ENCODE peak calls at places on chromosome 15, in four cellular contexts. M is K562, N is HepG2, T is GM12878. Q is an unnamed sample.

GRCh38 chr15:65369651-65370050 is 8.2 kb downstream of the IGDCC3 start:
- DNase-seq in T (no peak), N (no peak), M (no peak), Q (no peak)

GRCh38 chr15:58070801-58071418 is 5.4 kb upstream of the ALDH1A2 start:
- DNase-seq in N (peak), M (peak), T (no peak), Q (peak)

GRCh38 chr15:51377038-51377761 is 35.7 kb downstream of the GLDN start:
- DNase-seq in N (no peak), M (no peak), T (no peak), Q (no peak)

GRCh38 chr15:39581501-39582285 is 814 bp downstream of the THBS1 start:
- DNase-seq in M (no peak), T (no peak), N (peak), Q (peak)

GRCh38 chr15:73921257-73921890 is 4.9 kb upstream of the LOXL1 start:
- DNase-seq in N (no peak), T (no peak), M (no peak), Q (no peak)

GRCh38 chr15:52295421-52295991 is at the start of gene MYO5C:
- DNase-seq in N (peak), T (no peak), M (no peak), Q (peak)

GRCh38 chr15:31397851-31398661 is 71.4 kb downstream of the KLF13 start:
- DNase-seq in M (no peak), T (no peak), N (no peak), Q (no peak)

GRCh38 chr15:63481105-63481810 is 23.1 kb upstream of the USP3 start:
- DNase-seq in M (no peak), N (no peak), T (peak), Q (no peak)

GRCh38 chr15:64180235-64180824 is 17.5 kb upstream of the PPIB start:
- DNase-seq in M (no peak), T (peak), N (no peak), Q (no peak)

GRCh38 chr15:26148461-26148860 is 285.3 kb upstream of the ATP10A start:
- DNase-seq in N (no peak), T (no peak), M (no peak), Q (no peak)

GRCh38 chr15:80512729-80513670 is 108.8 kb downstream of the ARNT2 start:
- DNase-seq in N (peak), T (no peak), M (no peak), Q (no peak)

GRCh38 chr15:47725924-47726323 is 8.6 kb downstream of the SEMA6D start:
- DNase-seq in T (no peak), N (no peak), M (no peak), Q (no peak)

GRCh38 chr15:62779041-62779810 is 263.3 kb upstream of the TPM1 start:
- DNase-seq in N (no peak), M (no peak), T (no peak), Q (no peak)

GRCh38 chr15:95757171-95757570 is 573.3 kb upstream of the NR2F2 start:
- DNase-seq in M (no peak), N (no peak), T (no peak), Q (no peak)

GRCh38 chr15:89664441-89664840 is 9.2 kb upstream of the KIF7 start:
- DNase-seq in N (no peak), T (no peak), M (no peak), Q (no peak)

GRCh38 chr15:90862964-90863721 is 5.2 kb upstream of the FURIN start:
- DNase-seq in M (no peak), N (no peak), T (no peak), Q (no peak)
- TF ChIP-seq TARDBP in M (no peak), N (no peak), T (no peak), Q (no peak)

GRCh38 chr15:23039917-23040281 is 530 bp upstream of the TUBGCP5 start:
- DNase-seq in N (no peak), T (no peak), M (no peak), Q (peak)
- TF ChIP-seq TARDBP in N (no peak), T (no peak), M (no peak), Q (no peak)

DNA sequence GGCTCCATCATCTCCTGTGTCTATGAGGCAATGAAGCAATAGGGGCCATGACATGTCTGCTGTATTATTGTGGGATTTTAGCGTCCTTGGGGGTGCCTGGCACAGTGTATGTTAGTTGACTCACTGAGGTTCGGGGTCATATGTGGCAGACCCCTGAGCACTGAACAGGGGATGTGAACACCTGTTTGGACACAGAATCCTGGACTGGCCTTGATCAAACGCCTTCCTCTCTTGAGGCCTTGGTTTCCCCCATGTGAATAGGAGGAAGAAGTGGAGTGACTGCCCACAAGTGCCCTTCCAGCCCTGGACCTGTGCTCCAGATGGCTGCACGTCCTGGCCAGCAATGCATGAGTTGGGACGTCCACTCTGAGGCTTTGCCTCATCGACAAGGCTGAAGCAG is 84.2 kb downstream of the HMG20A start:
- DNase-seq in N (no peak), M (no peak), T (no peak), Q (no peak)
- TF ChIP-seq TARDBP in N (no peak), M (no peak), T (no peak), Q (no peak)

GRCh38 chr15:101372960-101373525 is 78.0 kb upstream of the SNRPA1 start:
- DNase-seq in N (no peak), M (no peak), T (no peak), Q (peak)
- TF ChIP-seq TARDBP in N (no peak), M (no peak), T (no peak), Q (no peak)

GRCh38 chr15:69096197-69096596 is 64.2 kb upstream of the GLCE start:
- DNase-seq in N (no peak), M (no peak), T (no peak), Q (no peak)
- TF ChIP-seq TARDBP in N (no peak), M (no peak), T (no peak), Q (no peak)

GRCh38 chr15:90681480-90681879 is 35.7 kb upstream of the BLM start:
- DNase-seq in T (no peak), M (no peak), N (no peak), Q (no peak)

GRCh38 chr15:90680371-90680935 is 36.7 kb upstream of the BLM start:
- DNase-seq in M (no peak), T (no peak), N (no peak), Q (no peak)

GRCh38 chr15:90677807-90678790 is 39.0 kb upstream of the BLM start:
- DNase-seq in N (no peak), T (no peak), M (no peak), Q (no peak)

GRCh38 chr15:90681056-90681455 is 36.1 kb upstream of the BLM start:
- DNase-seq in T (no peak), N (no peak), M (no peak), Q (no peak)

DNA sequence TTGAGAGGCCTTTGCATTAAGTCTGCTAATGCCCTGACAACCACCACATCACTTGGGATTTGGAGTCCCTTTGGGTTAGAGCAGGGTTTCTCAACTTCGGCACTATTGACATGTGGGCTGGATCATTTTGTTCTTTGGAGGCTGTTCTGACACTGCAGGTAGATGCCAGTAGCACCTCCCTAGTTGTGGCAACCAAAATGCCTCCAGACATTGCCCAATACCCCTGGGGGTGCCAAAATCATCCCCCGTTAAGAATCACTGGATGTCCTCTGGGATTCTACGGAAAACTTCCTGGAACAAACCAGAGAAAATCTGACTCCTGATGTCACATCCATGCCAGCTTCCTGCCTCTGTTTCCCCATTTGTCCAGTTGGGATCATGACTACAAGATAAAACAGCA is 37.2 kb upstream of the BLM start:
- DNase-seq in N (no peak), M (no peak), T (no peak), Q (no peak)
- TF ChIP-seq TARDBP in N (no peak), M (no peak), T (no peak), Q (no peak)

DNA sequence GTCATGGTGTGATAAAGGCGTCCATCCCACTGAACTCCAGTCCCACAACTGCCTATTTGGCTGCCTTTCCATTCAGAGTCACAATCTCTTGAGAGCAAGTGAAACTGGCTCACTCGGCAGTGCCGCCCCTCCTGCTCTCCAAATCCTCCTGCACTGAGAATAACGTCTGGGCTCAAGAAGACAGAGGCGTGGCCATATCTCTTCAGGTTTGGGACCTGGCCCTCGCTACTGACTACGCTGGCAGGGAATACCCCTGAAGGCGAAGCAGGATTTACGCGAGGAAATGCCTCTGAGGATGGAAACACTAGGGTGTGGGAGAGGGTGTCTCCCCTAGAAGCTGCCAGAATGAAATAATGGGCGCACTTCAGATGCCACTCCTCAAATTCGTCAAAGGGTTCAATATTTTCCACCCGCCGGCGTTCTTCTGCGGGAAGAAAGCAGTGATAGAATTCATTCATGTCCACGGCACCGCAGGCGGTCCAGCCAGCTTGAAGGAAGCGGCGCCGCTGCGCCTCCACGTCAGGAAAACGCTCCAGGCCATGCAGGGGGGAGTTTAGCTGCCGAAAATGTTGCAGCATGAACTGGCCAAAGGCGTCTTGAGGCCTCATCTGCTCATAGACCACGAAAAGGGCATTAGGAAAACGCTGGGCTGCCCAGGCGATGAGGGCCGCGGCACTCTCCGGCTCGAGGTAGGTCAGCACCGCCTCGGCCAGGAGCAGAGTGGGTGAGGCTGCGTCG is 982 bp downstream of the LCMT2 start:
- DNase-seq in T (no peak), N (no peak), M (peak), Q (peak)
- TF ChIP-seq TARDBP in T (no peak), N (no peak), M (no peak), Q (no peak)

DNA sequence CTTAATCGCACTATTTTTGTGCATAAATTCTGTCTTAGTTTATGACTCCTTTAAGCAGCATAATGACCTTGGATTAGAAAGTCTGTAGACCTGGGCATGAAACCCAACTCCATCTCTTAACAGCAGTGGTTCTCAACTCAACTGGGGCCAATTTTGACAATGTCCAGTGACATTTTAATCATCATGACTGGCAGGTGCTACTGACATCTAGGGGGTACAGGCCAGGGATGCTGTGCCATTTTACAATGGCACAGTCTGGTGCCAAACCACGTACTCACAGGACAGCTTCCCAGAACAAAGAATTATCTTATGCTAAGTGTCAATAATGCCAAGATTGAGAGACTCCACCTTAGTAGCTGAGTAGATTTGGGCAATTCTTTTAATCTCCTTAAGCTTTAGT is 405.0 kb downstream of the NTRK3 start:
- DNase-seq in T (no peak), N (no peak), M (no peak), Q (no peak)
- TF ChIP-seq TARDBP in T (no peak), N (no peak), M (no peak), Q (no peak)

GRCh38 chr15:60745469-60745971 is 266.6 kb upstream of the ICE2 start:
- DNase-seq in T (no peak), M (no peak), N (no peak), Q (no peak)
- TF ChIP-seq TARDBP in T (no peak), M (no peak), N (no peak), Q (no peak)